ENCODE peak calls at places on chromosomes 1 and 21, in seven cellular contexts. J, C, T, R, I, F and Y are unnamed samples. For H3K9me3, the result is how much of the 10 kb centered on the place peaks cover.

GRCh38 chr21:37753122-37753599 is 163.1 kb downstream of the KCNJ6 start:
- DNase-seq in R (no peak), T (no peak), I (no peak), F (no peak), C (no peak), J (no peak), Y (no peak)

GRCh38 chr1:227891223-227891954 is 56.3 kb downstream of the WNT9A start:
- DNase-seq in C (no peak), J (peak), F (peak), I (peak), T (peak), R (no peak), Y (peak)

GRCh38 chr1:229203030-229203751 is 67.7 kb upstream of the RAB4A start:
- DNase-seq in J (no peak), I (peak), C (no peak), R (no peak), T (no peak), F (no peak), Y (no peak)

GRCh38 chr1:198798923-198799386 is 160.1 kb downstream of the PTPRC start:
- DNase-seq in R (no peak), J (no peak), C (no peak), T (no peak), I (no peak), F (no peak), Y (no peak)

GRCh38 chr1:14363707-14364413 is 234.6 kb upstream of the KAZN start:
- DNase-seq in C (no peak), J (no peak), I (no peak), T (no peak), R (no peak), F (no peak), Y (no peak)

GRCh38 chr1:213728593-213729536 is 258.9 kb upstream of the PROX1 start:
- DNase-seq in F (no peak), J (no peak), R (no peak), T (no peak), C (no peak), I (no peak), Y (no peak)

GRCh38 chr1:227939791-227940771 is 7.7 kb downstream of the WNT9A start:
- DNase-seq in J (no peak), C (no peak), T (peak), I (no peak), F (peak), R (no peak), Y (peak)

GRCh38 chr1:174969977-174970376 is 29.8 kb upstream of the CACYBP start:
- DNase-seq in F (no peak), J (no peak), R (no peak), I (no peak), T (no peak), C (no peak), Y (no peak)

GRCh38 chr1:51506537-51506936 is 12.5 kb downstream of the EPS15 start:
- DNase-seq in F (no peak), C (peak), I (no peak), J (no peak), T (no peak), R (no peak), Y (no peak)

GRCh38 chr1:229252228-229252984 is 18.5 kb upstream of the RAB4A start:
- DNase-seq in R (no peak), C (no peak), T (no peak), I (no peak), F (no peak), J (no peak), Y (no peak)

GRCh38 chr1:65001238-65001792 is 35.0 kb upstream of the JAK1 start:
- DNase-seq in F (peak), C (peak), I (no peak), R (peak), J (peak), T (peak), Y (peak)

GRCh38 chr1:203522237-203522636 is 28.3 kb downstream of the OPTC start:
- DNase-seq in C (no peak), F (no peak), J (no peak), R (no peak), T (no peak), I (peak), Y (no peak)

GRCh38 chr1:103529746-103530145 is 4.2 kb downstream of the RNPC3 start:
- DNase-seq in F (peak), C (no peak), J (no peak), I (no peak), T (peak), R (peak), Y (no peak)

GRCh38 chr1:31625561-31626272 is 8.2 kb downstream of the HCRTR1 start:
- DNase-seq in R (no peak), F (no peak), I (no peak), J (no peak), T (no peak), C (peak), Y (no peak)

GRCh38 chr1:2934173-2934540 is 87.1 kb upstream of the ACTRT2 start:
- DNase-seq in J (no peak), I (no peak), F (peak), R (no peak), C (no peak), T (peak), Y (peak)
- H3K9me3 ChIP-seq in J (under half), I (under half), F (under half), R (under half), C (under half), T (under half), Y (under half)

DNA sequence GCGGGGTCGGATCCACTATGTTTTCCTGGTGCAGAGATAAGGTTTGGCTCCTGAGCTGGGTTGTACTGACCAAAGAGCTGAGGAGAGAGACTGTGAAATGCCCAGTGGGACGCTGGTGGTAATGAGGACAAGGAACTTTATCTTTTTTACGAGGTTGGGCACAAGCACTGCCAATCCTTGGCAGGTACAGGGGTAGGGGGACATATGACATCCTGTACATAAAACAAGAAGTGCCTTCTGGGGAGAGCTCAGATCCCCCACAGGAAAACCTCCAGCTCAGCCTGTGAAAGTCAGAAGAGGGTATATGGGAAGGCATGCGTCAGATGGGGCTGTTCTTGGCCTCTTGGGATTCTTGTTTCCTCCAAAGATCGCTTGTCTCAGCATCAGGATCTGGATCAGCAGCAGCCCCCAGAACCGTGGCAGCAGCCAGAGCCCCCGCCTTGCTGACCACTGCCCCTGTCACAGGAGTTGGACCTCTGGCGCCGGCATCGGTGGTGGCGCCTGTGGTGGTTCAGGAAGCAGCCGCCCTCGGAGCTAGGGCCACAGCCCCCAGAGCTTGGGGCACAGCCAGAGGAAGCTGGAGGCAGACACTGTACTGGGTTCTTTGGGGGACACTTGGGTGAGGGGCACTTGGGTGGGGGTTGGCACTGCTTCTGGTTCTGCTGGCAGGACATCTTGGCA is 905 bp downstream of the LCE3E start:
- DNase-seq in J (no peak), R (no peak), I (no peak), T (no peak), F (no peak), C (no peak), Y (no peak)
- H3K9me3 ChIP-seq in J (under half), R (under half), I (under half), T (under half), F (under half), C (under half), Y (under half)

GRCh38 chr1:4601986-4602385 is 52.4 kb upstream of the AJAP1 start:
- DNase-seq in R (no peak), I (no peak), J (no peak), C (no peak), T (no peak), F (peak), Y (no peak)

GRCh38 chr1:4599521-4599920 is 54.9 kb upstream of the AJAP1 start:
- DNase-seq in T (no peak), J (no peak), F (no peak), R (no peak), I (no peak), C (no peak), Y (no peak)

GRCh38 chr1:4602536-4603316 is 51.7 kb upstream of the AJAP1 start:
- DNase-seq in R (no peak), J (no peak), F (peak), T (no peak), I (no peak), C (no peak), Y (no peak)

GRCh38 chr1:4599951-4600481 is 54.4 kb upstream of the AJAP1 start:
- DNase-seq in T (no peak), I (no peak), R (no peak), C (no peak), J (no peak), F (peak), Y (no peak)

DNA sequence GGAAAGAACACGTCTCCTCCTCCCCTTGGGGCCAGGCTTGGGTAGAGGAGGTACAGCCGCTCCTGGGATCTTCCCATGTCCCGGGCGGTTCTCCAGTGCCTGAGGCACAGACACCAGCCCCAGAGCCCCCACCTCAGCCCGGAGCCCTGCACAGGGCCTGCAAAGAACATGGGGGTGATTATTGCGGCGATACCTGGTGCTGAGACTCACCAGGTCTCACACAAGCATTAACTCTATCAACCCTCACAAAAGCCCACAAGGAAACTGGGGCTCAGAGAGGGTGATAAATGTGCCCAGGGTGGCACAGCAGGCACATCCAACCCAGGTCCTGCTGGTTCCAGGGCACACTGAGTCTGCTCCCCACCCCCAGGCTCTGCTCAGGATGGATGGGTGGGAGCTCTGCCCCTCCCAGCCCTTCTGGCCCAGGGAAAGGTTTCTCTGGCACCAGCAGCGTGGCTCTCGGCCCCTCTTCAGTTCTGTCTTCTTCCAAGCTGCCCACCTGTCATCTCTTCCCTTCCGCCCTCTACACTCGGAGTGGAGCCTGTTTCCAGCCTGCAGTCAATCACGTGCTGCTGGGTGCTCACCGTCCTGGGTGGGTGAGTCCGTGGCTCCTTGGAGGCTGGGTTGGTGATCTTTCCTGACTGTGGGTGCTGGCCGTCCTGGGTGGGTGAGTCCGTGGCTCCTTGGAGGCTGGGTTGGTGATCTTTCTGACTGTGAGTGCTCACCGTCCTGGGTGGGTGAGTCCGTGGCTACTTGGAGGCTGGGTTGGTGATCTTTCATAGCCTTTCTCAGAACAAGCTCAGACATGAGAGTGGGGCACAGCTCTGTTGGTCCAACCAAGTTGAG is 53.6 kb upstream of the AJAP1 start:
- DNase-seq in F (peak), R (no peak), J (no peak), I (no peak), T (no peak), C (no peak), Y (no peak)
- H3K9me3 ChIP-seq in F (under half), R (under half), J (under half), I (under half), T (under half), C (under half), Y (under half)

DNA sequence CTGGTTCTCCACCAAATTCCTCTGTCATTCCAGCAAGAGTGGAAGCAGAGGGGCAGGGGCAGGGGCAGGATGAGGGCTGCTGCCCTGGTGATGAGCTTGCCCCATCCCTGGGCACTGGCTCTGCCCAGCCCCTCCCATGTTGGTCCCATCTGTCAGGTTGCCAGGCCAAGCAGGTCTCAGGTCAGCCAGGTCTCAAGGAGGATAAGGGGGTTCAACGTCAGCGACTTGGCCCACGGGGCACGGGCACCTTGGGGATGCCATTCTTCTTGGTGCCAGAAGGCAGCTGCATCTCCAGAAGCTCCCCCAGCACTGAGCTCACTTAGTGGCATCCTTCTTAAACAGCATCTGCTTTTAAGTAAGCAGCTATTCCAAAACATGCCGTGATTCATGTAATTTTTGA is 133.1 kb downstream of the AJAP1 start:
- DNase-seq in F (no peak), R (no peak), I (no peak), J (no peak), C (no peak), T (no peak), Y (no peak)
- H3K9me3 ChIP-seq in F (under half), R (under half), I (under half), J (under half), C (under half), T (under half), Y (under half)

DNA sequence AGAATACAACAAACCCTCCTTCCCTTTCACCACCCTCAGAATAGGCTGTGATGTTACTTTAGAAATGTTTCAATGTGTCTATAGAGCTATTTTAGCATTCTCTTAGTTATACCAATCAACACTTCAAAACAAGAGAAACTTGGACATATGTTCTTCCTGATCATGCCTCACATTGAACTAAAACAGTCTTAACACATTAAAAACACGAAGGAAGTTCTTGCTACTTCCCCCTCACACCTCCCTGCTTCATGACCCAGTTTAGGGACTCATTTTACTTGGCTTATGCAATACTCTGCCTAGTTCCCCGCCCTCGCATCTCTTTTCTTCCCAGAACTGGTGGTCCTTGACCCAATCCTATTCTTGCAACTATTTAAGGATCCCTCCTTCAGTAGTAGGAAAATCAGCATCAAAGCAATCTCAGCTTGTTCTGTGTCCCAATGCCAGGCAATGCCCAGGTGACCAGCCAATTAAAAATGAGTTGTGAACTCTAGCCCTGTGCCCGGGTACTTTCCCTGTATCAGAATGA is 408.8 kb upstream of the BEND5 start:
- DNase-seq in F (no peak), I (no peak), J (no peak), R (no peak), C (no peak), T (no peak), Y (no peak)
- H3K9me3 ChIP-seq in F (under half), I (under half), J (under half), R (under half), C (under half), T (under half), Y (under half)

GRCh38 chr21:9780441-9780937 is 740.9 kb upstream of the TPTE start:
- DNase-seq in F (no peak), T (no peak), J (no peak), I (no peak), R (no peak), C (no peak), Y (no peak)
- H3K9me3 ChIP-seq in F (half or more), T (under half), J (under half), I (under half), R (under half), C (under half), Y (under half)

DNA sequence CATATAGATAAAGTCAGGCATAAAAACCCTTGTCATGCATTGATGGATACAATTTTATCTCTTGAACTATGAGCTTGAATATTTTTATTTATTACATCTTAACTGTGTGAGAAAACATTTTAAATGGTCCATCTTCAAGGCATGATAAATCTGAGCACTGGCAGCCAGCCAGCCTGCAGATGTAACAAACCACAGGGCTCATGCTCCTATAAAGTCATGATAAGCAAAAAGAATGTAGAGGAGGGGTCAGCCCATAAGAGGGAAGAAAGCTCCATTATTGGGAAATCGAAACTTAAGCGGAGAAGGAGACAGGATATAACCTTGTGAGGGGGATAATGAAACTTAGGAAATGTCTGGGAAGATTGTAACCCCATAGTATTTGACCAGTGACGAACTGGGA is 839.0 kb downstream of the LRRIQ3 start:
- DNase-seq in I (no peak), F (no peak), T (no peak), R (no peak), C (no peak), J (no peak), Y (no peak)
- H3K9me3 ChIP-seq in I (under half), F (under half), T (under half), R (under half), C (under half), J (under half), Y (under half)

GRCh38 chr1:3018051-3018471 is 3.2 kb upstream of the ACTRT2 start:
- DNase-seq in C (no peak), J (no peak), R (no peak), F (peak), I (no peak), T (no peak), Y (peak)
- H3K9me3 ChIP-seq in C (under half), J (under half), R (under half), F (under half), I (under half), T (under half), Y (under half)

GRCh38 chr1:243819438-243819839 is 30.6 kb downstream of the AKT3 start:
- DNase-seq in J (no peak), I (peak), T (no peak), C (no peak), R (no peak), F (no peak), Y (no peak)
- H3K9me3 ChIP-seq in J (under half), I (under half), T (under half), C (under half), R (under half), F (under half), Y (under half)